ENCODE peak calls at places on chromosomes 3 and 15, in nine cellular contexts. One of them, this sample, is unnamed.

GRCh38 chr3:128619146-128619890 is 31.3 kb downstream of the RPN1 start:
- DNase-seq in NCI-H1092: no peak
- DNase-seq in EL: peak; percentile 87
- DNase-seq in dorsolateral prefrontal cortex: no peak
- DNase-seq in IMR-90: peak; percentile 96
- DNase-seq in H54: peak; percentile 74
- DNase-seq in hypothalamus: no peak
- DNase-seq in stimulated activated CD4-positive, alpha-beta T cell treated with anti-CD3 and anti-CD28 coated beads, Interleukin-15, amount 100 ng/mL, for 1 hour: no peak
- DNase-seq in pons: no peak
- DNase-seq in this sample: no peak

GRCh38 chr3:118760611-118761606 is 273.7 kb downstream of the IGSF11 start:
- DNase-seq in NCI-H1092: peak; percentile 52
- DNase-seq in EL: no peak
- DNase-seq in dorsolateral prefrontal cortex: no peak
- DNase-seq in IMR-90: peak; percentile 1
- DNase-seq in H54: no peak
- DNase-seq in hypothalamus: no peak
- DNase-seq in stimulated activated CD4-positive, alpha-beta T cell treated with anti-CD3 and anti-CD28 coated beads, Interleukin-15, amount 100 ng/mL, for 1 hour: no peak
- DNase-seq in pons: no peak
- DNase-seq in this sample: no peak

GRCh38 chr15:90529369-90530249 is at the start of gene CRTC3:
- DNase-seq in NCI-H1092: no peak
- DNase-seq in EL: peak; percentile 58
- DNase-seq in dorsolateral prefrontal cortex: peak; percentile 34
- DNase-seq in IMR-90: peak; percentile 48
- DNase-seq in H54: peak; percentile 50
- DNase-seq in hypothalamus: peak; percentile 65
- DNase-seq in stimulated activated CD4-positive, alpha-beta T cell treated with anti-CD3 and anti-CD28 coated beads, Interleukin-15, amount 100 ng/mL, for 1 hour: peak; percentile 25
- DNase-seq in pons: no peak
- DNase-seq in this sample: peak; percentile 40

GRCh38 chr3:196792771-196793170 is 53.1 kb downstream of the PAK2 start:
- DNase-seq in NCI-H1092: no peak
- DNase-seq in EL: peak; percentile 42
- DNase-seq in dorsolateral prefrontal cortex: no peak
- DNase-seq in IMR-90: peak; percentile 30
- DNase-seq in H54: peak; percentile 28
- DNase-seq in hypothalamus: no peak
- DNase-seq in stimulated activated CD4-positive, alpha-beta T cell treated with anti-CD3 and anti-CD28 coated beads, Interleukin-15, amount 100 ng/mL, for 1 hour: no peak
- DNase-seq in pons: peak; percentile 53
- DNase-seq in this sample: no peak

GRCh38 chr3:192636517-192637444 is 90.6 kb downstream of the FGF12 start:
- DNase-seq in NCI-H1092: no peak
- DNase-seq in EL: no peak
- DNase-seq in dorsolateral prefrontal cortex: no peak
- DNase-seq in IMR-90: no peak
- DNase-seq in H54: no peak
- DNase-seq in hypothalamus: no peak
- DNase-seq in stimulated activated CD4-positive, alpha-beta T cell treated with anti-CD3 and anti-CD28 coated beads, Interleukin-15, amount 100 ng/mL, for 1 hour: no peak
- DNase-seq in pons: no peak
- DNase-seq in this sample: no peak

GRCh38 chr3:149596136-149596770 is 61.6 kb downstream of the WWTR1 start:
- DNase-seq in NCI-H1092: no peak
- DNase-seq in EL: peak; percentile 64
- DNase-seq in dorsolateral prefrontal cortex: no peak
- DNase-seq in IMR-90: peak; percentile 54
- DNase-seq in H54: no peak
- DNase-seq in hypothalamus: no peak
- DNase-seq in stimulated activated CD4-positive, alpha-beta T cell treated with anti-CD3 and anti-CD28 coated beads, Interleukin-15, amount 100 ng/mL, for 1 hour: no peak
- DNase-seq in pons: no peak
- DNase-seq in this sample: no peak

GRCh38 chr15:99076555-99077308 is 28.1 kb upstream of the SYNM start:
- DNase-seq in NCI-H1092: peak; percentile 44
- DNase-seq in EL: peak; percentile 82
- DNase-seq in dorsolateral prefrontal cortex: no peak
- DNase-seq in IMR-90: peak; percentile 86
- DNase-seq in H54: peak; percentile 39
- DNase-seq in hypothalamus: peak; percentile 6
- DNase-seq in stimulated activated CD4-positive, alpha-beta T cell treated with anti-CD3 and anti-CD28 coated beads, Interleukin-15, amount 100 ng/mL, for 1 hour: no peak
- DNase-seq in pons: peak; percentile 82
- DNase-seq in this sample: peak; percentile 59

GRCh38 chr3:32443471-32443870 is 51.8 kb downstream of the CMTM7 start:
- DNase-seq in NCI-H1092: no peak
- DNase-seq in EL: peak; percentile 74
- DNase-seq in dorsolateral prefrontal cortex: no peak
- DNase-seq in IMR-90: peak; percentile 71
- DNase-seq in H54: no peak
- DNase-seq in hypothalamus: no peak
- DNase-seq in stimulated activated CD4-positive, alpha-beta T cell treated with anti-CD3 and anti-CD28 coated beads, Interleukin-15, amount 100 ng/mL, for 1 hour: no peak
- DNase-seq in pons: no peak
- DNase-seq in this sample: no peak

GRCh38 chr3:99355465-99355864 is 282.9 kb upstream of the COL8A1 start:
- DNase-seq in NCI-H1092: no peak
- DNase-seq in EL: no peak
- DNase-seq in dorsolateral prefrontal cortex: no peak
- DNase-seq in IMR-90: no peak
- DNase-seq in H54: no peak
- DNase-seq in hypothalamus: no peak
- DNase-seq in stimulated activated CD4-positive, alpha-beta T cell treated with anti-CD3 and anti-CD28 coated beads, Interleukin-15, amount 100 ng/mL, for 1 hour: no peak
- DNase-seq in pons: no peak
- DNase-seq in this sample: no peak

GRCh38 chr15:62854420-62855084 is 188.0 kb upstream of the TPM1 start:
- DNase-seq in NCI-H1092: no peak
- DNase-seq in EL: no peak
- DNase-seq in dorsolateral prefrontal cortex: no peak
- DNase-seq in IMR-90: no peak
- DNase-seq in H54: no peak
- DNase-seq in hypothalamus: no peak
- DNase-seq in stimulated activated CD4-positive, alpha-beta T cell treated with anti-CD3 and anti-CD28 coated beads, Interleukin-15, amount 100 ng/mL, for 1 hour: no peak
- DNase-seq in pons: no peak
- DNase-seq in this sample: no peak

GRCh38 chr3:194083253-194084224 is 52.4 kb upstream of the HES1 start:
- DNase-seq in NCI-H1092: no peak
- DNase-seq in EL: no peak
- DNase-seq in dorsolateral prefrontal cortex: no peak
- DNase-seq in IMR-90: no peak
- DNase-seq in H54: no peak
- DNase-seq in hypothalamus: no peak
- DNase-seq in stimulated activated CD4-positive, alpha-beta T cell treated with anti-CD3 and anti-CD28 coated beads, Interleukin-15, amount 100 ng/mL, for 1 hour: no peak
- DNase-seq in pons: no peak
- DNase-seq in this sample: no peak

GRCh38 chr15:57227899-57228298 is 148.4 kb upstream of the CGNL1 start:
- DNase-seq in NCI-H1092: no peak
- DNase-seq in EL: peak; percentile 64
- DNase-seq in dorsolateral prefrontal cortex: no peak
- DNase-seq in IMR-90: peak; percentile 73
- DNase-seq in H54: no peak
- DNase-seq in hypothalamus: no peak
- DNase-seq in stimulated activated CD4-positive, alpha-beta T cell treated with anti-CD3 and anti-CD28 coated beads, Interleukin-15, amount 100 ng/mL, for 1 hour: no peak
- DNase-seq in pons: no peak
- DNase-seq in this sample: no peak

GRCh38 chr15:62753518-62754221 is 288.9 kb upstream of the TPM1 start:
- DNase-seq in NCI-H1092: no peak
- DNase-seq in EL: no peak
- DNase-seq in dorsolateral prefrontal cortex: no peak
- DNase-seq in IMR-90: no peak
- DNase-seq in H54: no peak
- DNase-seq in hypothalamus: no peak
- DNase-seq in stimulated activated CD4-positive, alpha-beta T cell treated with anti-CD3 and anti-CD28 coated beads, Interleukin-15, amount 100 ng/mL, for 1 hour: no peak
- DNase-seq in pons: no peak
- DNase-seq in this sample: no peak

GRCh38 chr15:79399591-79399990 is 32.5 kb upstream of the MINAR1 start:
- DNase-seq in NCI-H1092: no peak
- DNase-seq in EL: no peak
- DNase-seq in dorsolateral prefrontal cortex: no peak
- DNase-seq in IMR-90: no peak
- DNase-seq in H54: no peak
- DNase-seq in hypothalamus: no peak
- DNase-seq in stimulated activated CD4-positive, alpha-beta T cell treated with anti-CD3 and anti-CD28 coated beads, Interleukin-15, amount 100 ng/mL, for 1 hour: no peak
- DNase-seq in pons: no peak
- DNase-seq in this sample: no peak

GRCh38 chr3:128544190-128544589 is 51.2 kb upstream of the GATA2 start:
- DNase-seq in NCI-H1092: no peak
- DNase-seq in EL: no peak
- DNase-seq in dorsolateral prefrontal cortex: no peak
- DNase-seq in IMR-90: no peak
- DNase-seq in H54: no peak
- DNase-seq in hypothalamus: no peak
- DNase-seq in stimulated activated CD4-positive, alpha-beta T cell treated with anti-CD3 and anti-CD28 coated beads, Interleukin-15, amount 100 ng/mL, for 1 hour: no peak
- DNase-seq in pons: no peak
- DNase-seq in this sample: no peak

GRCh38 chr15:89430530-89431341 is 65.6 kb downstream of the RHCG start:
- DNase-seq in NCI-H1092: peak; percentile 65
- DNase-seq in EL: peak; percentile 72
- DNase-seq in dorsolateral prefrontal cortex: peak; percentile 83
- DNase-seq in IMR-90: peak; percentile 43
- DNase-seq in H54: peak; percentile 68
- DNase-seq in hypothalamus: peak; percentile 91
- DNase-seq in stimulated activated CD4-positive, alpha-beta T cell treated with anti-CD3 and anti-CD28 coated beads, Interleukin-15, amount 100 ng/mL, for 1 hour: peak; percentile 69
- DNase-seq in pons: peak; percentile 79
- DNase-seq in this sample: peak; percentile 85

GRCh38 chr3:120093923-120094775 is at the start of gene GSK3B:
- DNase-seq in NCI-H1092: peak; percentile 62
- DNase-seq in EL: peak; percentile 85
- DNase-seq in dorsolateral prefrontal cortex: peak; percentile 63
- DNase-seq in IMR-90: no peak
- DNase-seq in H54: peak; percentile 20
- DNase-seq in hypothalamus: peak; percentile 100
- DNase-seq in stimulated activated CD4-positive, alpha-beta T cell treated with anti-CD3 and anti-CD28 coated beads, Interleukin-15, amount 100 ng/mL, for 1 hour: no peak
- DNase-seq in pons: no peak
- DNase-seq in this sample: peak; percentile 100

GRCh38 chr15:101276501-101277037 is 716 bp downstream of the SELENOS start:
- DNase-seq in NCI-H1092: no peak
- DNase-seq in EL: peak; percentile 41
- DNase-seq in dorsolateral prefrontal cortex: no peak
- DNase-seq in IMR-90: peak; percentile 47
- DNase-seq in H54: no peak
- DNase-seq in hypothalamus: no peak
- DNase-seq in stimulated activated CD4-positive, alpha-beta T cell treated with anti-CD3 and anti-CD28 coated beads, Interleukin-15, amount 100 ng/mL, for 1 hour: no peak
- DNase-seq in pons: no peak
- DNase-seq in this sample: no peak

GRCh38 chr15:96549136-96549535 is 218.6 kb downstream of the NR2F2 start:
- DNase-seq in NCI-H1092: no peak
- DNase-seq in EL: no peak
- DNase-seq in dorsolateral prefrontal cortex: no peak
- DNase-seq in IMR-90: no peak
- DNase-seq in H54: no peak
- DNase-seq in hypothalamus: no peak
- DNase-seq in stimulated activated CD4-positive, alpha-beta T cell treated with anti-CD3 and anti-CD28 coated beads, Interleukin-15, amount 100 ng/mL, for 1 hour: no peak
- DNase-seq in pons: no peak
- DNase-seq in this sample: no peak

GRCh38 chr15:98177950-98178848 is 217.7 kb downstream of the ARRDC4 start:
- DNase-seq in NCI-H1092: no peak
- DNase-seq in EL: peak; percentile 83
- DNase-seq in dorsolateral prefrontal cortex: no peak
- DNase-seq in IMR-90: peak; percentile 29
- DNase-seq in H54: peak; percentile 14
- DNase-seq in hypothalamus: no peak
- DNase-seq in stimulated activated CD4-positive, alpha-beta T cell treated with anti-CD3 and anti-CD28 coated beads, Interleukin-15, amount 100 ng/mL, for 1 hour: no peak
- DNase-seq in pons: peak; percentile 73
- DNase-seq in this sample: peak; percentile 26

GRCh38 chr15:40006646-40007045 is 32.3 kb downstream of the SRP14 start:
- DNase-seq in NCI-H1092: no peak
- DNase-seq in EL: peak; percentile 71
- DNase-seq in dorsolateral prefrontal cortex: no peak
- DNase-seq in IMR-90: peak; percentile 85
- DNase-seq in H54: no peak
- DNase-seq in hypothalamus: no peak
- DNase-seq in stimulated activated CD4-positive, alpha-beta T cell treated with anti-CD3 and anti-CD28 coated beads, Interleukin-15, amount 100 ng/mL, for 1 hour: no peak
- DNase-seq in pons: no peak
- DNase-seq in this sample: no peak